ENCODE peak calls at places on chromosomes 3 and 15, in four cellular contexts. I, L, O and Y are unnamed samples.

GRCh38 chr3:176919836-176920760 is 277.2 kb downstream of the TBL1XR1 start:
- DNase-seq in I (peak; percentile 7), L (peak; percentile 93), O (peak; percentile 86), Y (no peak)

GRCh38 chr3:152175576-152175883 is 93.2 kb upstream of the MBNL1 start:
- DNase-seq in I (peak; percentile 49), L (peak; percentile 94), O (peak; percentile 94), Y (peak; percentile 87)

GRCh38 chr3:10883478-10884234 is 67.6 kb downstream of the SLC6A11 start:
- DNase-seq in I (peak; percentile 31), L (peak; percentile 79), O (no peak), Y (peak; percentile 34)

GRCh38 chr15:65377976-65378366 is at the start of gene IGDCC3:
- DNase-seq in I (no peak), L (no peak), O (peak; percentile 18), Y (no peak)

GRCh38 chr3:188274249-188274915 is 120.4 kb downstream of the LPP start:
- DNase-seq in I (no peak), L (no peak), O (peak; percentile 73), Y (no peak)

GRCh38 chr15:88814393-88814792 is 11.2 kb downstream of the ACAN start:
- DNase-seq in I (no peak), L (no peak), O (no peak), Y (no peak)

GRCh38 chr3:140292154-140292553 is 357.2 kb downstream of the CLSTN2 start:
- DNase-seq in I (no peak), L (peak; percentile 65), O (no peak), Y (peak; percentile 33)

GRCh38 chr15:68368731-68369435 is 63.1 kb downstream of the ITGA11 start:
- DNase-seq in I (no peak), L (no peak), O (no peak), Y (no peak)

GRCh38 chr3:193572426-193572908 is 17.8 kb upstream of the ATP13A4 start:
- DNase-seq in I (peak; percentile 73), L (peak; percentile 61), O (peak; percentile 70), Y (peak; percentile 80)

GRCh38 chr3:70726096-70726745 is 413.8 kb upstream of the MDFIC2 start:
- DNase-seq in I (no peak), L (no peak), O (no peak), Y (no peak)

GRCh38 chr3:159266779-159267178 is 464.9 kb downstream of the MFSD1 start:
- DNase-seq in I (peak; percentile 61), L (peak; percentile 57), O (peak; percentile 17), Y (peak; percentile 76)

GRCh38 chr15:70387086-70387485 is 289.4 kb upstream of the TLE3 start:
- DNase-seq in I (no peak), L (no peak), O (no peak), Y (no peak)

GRCh38 chr15:38524156-38524555 is 40.5 kb downstream of the RASGRP1 start:
- DNase-seq in I (no peak), L (no peak), O (no peak), Y (no peak)

GRCh38 chr15:33126559-33127290 is 67.8 kb downstream of the FMN1 start:
- DNase-seq in I (peak; percentile 70), L (peak; percentile 90), O (peak; percentile 98), Y (peak; percentile 94)

GRCh38 chr3:102512734-102513518 is 78.1 kb downstream of the ZPLD1 start:
- DNase-seq in I (no peak), L (peak; percentile 64), O (peak; percentile 21), Y (peak; percentile 54)

GRCh38 chr3:190585771-190586630 is 72.1 kb downstream of the IL1RAP start:
- DNase-seq in I (peak; percentile 94), L (peak; percentile 96), O (peak; percentile 94), Y (peak; percentile 97)

GRCh38 chr3:139327861-139328260 is 16.0 kb upstream of the MRPS22 start:
- DNase-seq in I (no peak), L (no peak), O (no peak), Y (no peak)

GRCh38 chr3:86949850-86950249 is 41.1 kb downstream of the VGLL3 start:
- DNase-seq in I (no peak), L (peak; percentile 38), O (peak; percentile 23), Y (no peak)

GRCh38 chr3:189806171-189806951 is 175.2 kb downstream of the TP63 start:
- DNase-seq in I (no peak), L (no peak), O (no peak), Y (no peak)

GRCh38 chr3:13579089-13579488 is 30.2 kb downstream of the FBLN2 start:
- DNase-seq in I (no peak), L (peak; percentile 84), O (peak; percentile 82), Y (peak; percentile 29)

GRCh38 chr3:14525685-14526631 is 14.2 kb downstream of the GRIP2 start:
- DNase-seq in I (no peak), L (peak; percentile 67), O (peak; percentile 5), Y (no peak)

GRCh38 chr3:157498374-157498773 is 4.8 kb downstream of the VEPH1 start:
- DNase-seq in I (no peak), L (no peak), O (no peak), Y (no peak)

GRCh38 chr3:149214702-149215101 is 6.9 kb downstream of the CP start:
- DNase-seq in I (peak; percentile 49), L (no peak), O (no peak), Y (no peak)

GRCh38 chr15:90679959-90680358 is 37.2 kb upstream of the BLM start:
- DNase-seq in I (no peak), L (no peak), O (no peak), Y (peak; percentile 59)

GRCh38 chr15:77858677-77859490 is 218.6 kb downstream of the TBC1D2B start:
- DNase-seq in I (no peak), L (no peak), O (no peak), Y (no peak)

GRCh38 chr3:129890125-129890524 is 3.4 kb downstream of the TMCC1 start:
- DNase-seq in I (no peak), L (no peak), O (no peak), Y (no peak)

GRCh38 chr3:72606005-72606800 is 242.0 kb downstream of the SHQ1 start:
- DNase-seq in I (no peak), L (no peak), O (no peak), Y (no peak)

GRCh38 chr3:107664614-107665013 is 141.9 kb downstream of the BBX start:
- DNase-seq in I (no peak), L (no peak), O (no peak), Y (no peak)

GRCh38 chr15:28098766-28099554 is at the start of gene OCA2:
- DNase-seq in I (peak; percentile 69), L (no peak), O (peak; percentile 40), Y (no peak)

GRCh38 chr3:52339612-52340011 is 23.5 kb downstream of the DNAH1 start:
- DNase-seq in I (peak; percentile 81), L (peak; percentile 66), O (peak; percentile 91), Y (peak; percentile 83)

GRCh38 chr3:99012051-99012450 is 110.6 kb upstream of the DCBLD2 start:
- DNase-seq in I (no peak), L (no peak), O (peak; percentile 64), Y (no peak)

GRCh38 chr15:50009634-50010033 is 109.4 kb downstream of the ATP8B4 start:
- DNase-seq in I (no peak), L (no peak), O (no peak), Y (no peak)

GRCh38 chr15:66797921-66798320 is 95.9 kb downstream of the SMAD6 start:
- DNase-seq in I (no peak), L (no peak), O (no peak), Y (no peak)

GRCh38 chr3:57659810-57660439 is 33.0 kb downstream of the DENND6A start:
- DNase-seq in I (no peak), L (peak; percentile 84), O (no peak), Y (peak; percentile 26)

GRCh38 chr3:707041-707440 is 385.8 kb upstream of the CNTN6 start:
- DNase-seq in I (no peak), L (no peak), O (no peak), Y (no peak)

GRCh38 chr3:170737763-170738162 is 132.2 kb downstream of the RPL22L1 start:
- DNase-seq in I (no peak), L (no peak), O (no peak), Y (no peak)

GRCh38 chr15:29687939-29688884 is 134.1 kb downstream of the TJP1 start:
- DNase-seq in I (no peak), L (no peak), O (no peak), Y (no peak)

DNA sequence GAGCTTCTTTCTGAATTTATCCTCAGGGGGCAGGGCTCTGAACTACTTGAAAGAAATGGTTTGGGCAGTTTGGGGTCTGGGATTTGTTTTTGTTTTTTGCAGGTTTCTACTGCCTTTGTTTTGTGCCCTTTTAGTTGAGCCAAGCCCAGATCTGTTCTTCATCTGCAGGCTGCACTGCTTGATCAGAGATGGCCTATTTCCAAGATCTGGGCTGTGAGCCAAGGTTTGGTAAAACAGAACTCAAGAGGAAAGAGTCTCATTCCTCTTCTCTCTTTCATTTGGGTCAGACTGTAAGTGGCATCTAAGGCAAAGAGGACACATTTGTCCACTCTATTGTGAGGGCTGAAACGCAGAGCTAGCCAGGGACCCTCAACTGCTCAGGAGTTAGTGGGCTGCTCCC is 104.3 kb upstream of the UBE3A start:
- DNase-seq in I (no peak), L (peak; percentile 2), O (peak; percentile 25), Y (no peak)
- TF ChIP-seq CTCF in I (no peak), L (no peak), O (no peak), Y (no peak)

GRCh38 chr15:76647612-76648011 is 257.5 kb downstream of the SCAPER start:
- DNase-seq in I (no peak), L (no peak), O (no peak), Y (no peak)

GRCh38 chr15:76642671-76643070 is 262.5 kb downstream of the SCAPER start:
- DNase-seq in I (no peak), L (peak; percentile 5), O (no peak), Y (no peak)
- TF ChIP-seq CTCF in I (peak; percentile 28), L (no peak), O (no peak), Y (peak; percentile 5)

DNA sequence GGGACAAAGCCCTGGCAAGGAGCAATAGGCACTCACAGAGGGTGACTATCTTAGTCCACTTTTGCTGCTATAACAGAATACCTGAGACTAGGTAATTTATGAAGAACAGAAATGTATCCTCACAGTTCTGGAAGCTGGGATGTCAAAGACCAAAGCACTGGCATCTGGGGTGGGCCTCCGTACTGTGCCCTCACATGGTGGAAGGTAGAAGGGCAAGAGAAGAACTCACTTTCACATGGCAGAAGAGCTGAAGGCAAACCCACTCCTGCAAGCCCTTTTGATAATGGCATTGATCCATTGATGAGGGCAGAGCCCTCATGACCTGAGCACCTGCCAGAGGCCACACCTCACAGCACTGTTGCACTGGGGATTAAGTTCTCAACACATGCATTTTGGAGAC is 173.4 kb upstream of the C2CD4B start:
- DNase-seq in I (no peak), L (no peak), O (no peak), Y (no peak)
- TF ChIP-seq CTCF in I (no peak), L (no peak), O (no peak), Y (no peak)

GRCh38 chr3:114213669-114214541 is 23.5 kb downstream of the ZNF80 start:
- DNase-seq in I (peak; percentile 4), L (peak; percentile 2), O (peak; percentile 65), Y (no peak)
- TF ChIP-seq CTCF in I (no peak), L (no peak), O (no peak), Y (no peak)

GRCh38 chr3:40109641-40110490 is 199.6 kb upstream of the EIF1B start:
- DNase-seq in I (no peak), L (no peak), O (no peak), Y (peak; percentile 22)
- TF ChIP-seq CTCF in I (no peak), L (peak; percentile 7), O (peak; percentile 23), Y (no peak)

GRCh38 chr3:185837409-185837808 is 12.6 kb upstream of the IGF2BP2 start:
- DNase-seq in I (no peak), L (no peak), O (peak; percentile 36), Y (no peak)
- TF ChIP-seq CTCF in I (no peak), L (no peak), O (no peak), Y (no peak)